ENCODE peak calls at places on chromosomes 1 and 21, in eight cellular contexts. C, I, Z, G, J, K, E and L are unnamed samples.

GRCh38 chr1:61244114-61244513 is 161.8 kb downstream of the NFIA start:
- DNase-seq in I (no peak), J (no peak), K (no peak), G (no peak), C (peak), E (no peak), Z (peak), L (no peak)

GRCh38 chr1:203082571-203083462 is 3.0 kb downstream of the MYOG start:
- DNase-seq in C (no peak), K (no peak), G (no peak), I (no peak), J (peak), E (no peak), Z (no peak), L (no peak)

GRCh38 chr1:230851291-230851691 is 17.0 kb downstream of the C1orf198 start:
- DNase-seq in C (no peak), I (no peak), E (no peak), J (peak), K (no peak), Z (peak), G (no peak), L (no peak)

GRCh38 chr1:200184196-200184595 is 156.7 kb downstream of the NR5A2 start:
- DNase-seq in J (no peak), E (no peak), K (peak), Z (peak), I (no peak), G (no peak), C (peak), L (peak)

GRCh38 chr1:223558512-223558911 is 107.0 kb downstream of the CAPN8 start:
- DNase-seq in E (no peak), K (no peak), I (no peak), Z (no peak), C (no peak), J (no peak), G (no peak), L (no peak)

GRCh38 chr1:187006896-187007295 is 178.1 kb downstream of the PLA2G4A start:
- DNase-seq in C (no peak), K (no peak), E (no peak), J (no peak), I (no peak), Z (no peak), G (no peak), L (no peak)

GRCh38 chr1:166908942-166909341 is 32.9 kb upstream of the TADA1 start:
- DNase-seq in Z (peak), C (no peak), I (no peak), G (no peak), J (no peak), E (no peak), K (no peak), L (no peak)

GRCh38 chr1:67816506-67816905 is 16.8 kb downstream of the GNG12 start:
- DNase-seq in K (no peak), Z (no peak), C (no peak), G (no peak), I (no peak), J (no peak), E (peak), L (no peak)

GRCh38 chr1:26959722-26960624 is at the start of gene KDF1:
- DNase-seq in I (no peak), Z (no peak), C (peak), K (peak), E (peak), G (no peak), J (peak), L (peak)

GRCh38 chr1:18072066-18072465 is 35.5 kb upstream of the IGSF21 start:
- DNase-seq in E (no peak), G (no peak), I (no peak), J (no peak), C (no peak), Z (no peak), K (no peak), L (no peak)

GRCh38 chr1:36530261-36530660 is 47.5 kb upstream of the CSF3R start:
- DNase-seq in Z (no peak), I (no peak), G (no peak), E (no peak), J (no peak), K (no peak), C (no peak), L (peak)

GRCh38 chr1:224082146-224082545 is 31.8 kb upstream of the FBXO28 start:
- DNase-seq in I (no peak), C (no peak), E (no peak), Z (peak), G (no peak), J (no peak), K (no peak), L (no peak)

GRCh38 chr1:171254859-171255258 is 6.6 kb downstream of the FMO1 start:
- DNase-seq in K (no peak), I (no peak), Z (peak), C (no peak), G (no peak), E (no peak), J (no peak), L (no peak)

GRCh38 chr1:91427741-91428140 is 23.1 kb upstream of the HFM1 start:
- DNase-seq in C (no peak), J (no peak), Z (no peak), E (no peak), K (no peak), G (no peak), I (no peak), L (no peak)

GRCh38 chr21:42135386-42136040 is 64.4 kb downstream of the UMODL1 start:
- DNase-seq in K (no peak), C (no peak), Z (no peak), I (no peak), E (no peak), J (no peak), G (no peak), L (no peak)

GRCh38 chr1:2408859-2409276 is 3.5 kb downstream of the PEX10 start:
- DNase-seq in C (no peak), Z (no peak), G (no peak), I (no peak), J (no peak), K (no peak), E (no peak), L (no peak)

GRCh38 chr1:161848676-161849075 is 82.6 kb downstream of the ATF6 start:
- DNase-seq in G (no peak), K (no peak), E (no peak), I (no peak), J (no peak), C (no peak), Z (no peak), L (no peak)

GRCh38 chr1:160925652-160926241 is 28.9 kb downstream of the ITLN2 start:
- DNase-seq in Z (peak), I (no peak), J (no peak), C (no peak), E (no peak), G (no peak), K (no peak), L (no peak)

GRCh38 chr1:214857716-214858115 is 224.8 kb upstream of the KCNK2 start:
- DNase-seq in C (no peak), J (no peak), E (no peak), I (no peak), G (no peak), Z (no peak), K (no peak), L (no peak)

GRCh38 chr1:5367306-5367705 is 624.9 kb downstream of the NPHP4 start:
- DNase-seq in J (no peak), G (no peak), K (no peak), I (no peak), C (no peak), E (no peak), Z (no peak), L (no peak)

GRCh38 chr1:207401578-207401977 is 52.5 kb upstream of the CR2 start:
- DNase-seq in K (no peak), Z (no peak), C (no peak), E (no peak), J (no peak), I (no peak), G (no peak), L (no peak)
- TF ChIP-seq CTCF in K (no peak), Z (no peak), C (no peak), E (no peak), J (no peak), I (no peak), G (no peak), L (no peak)

DNA sequence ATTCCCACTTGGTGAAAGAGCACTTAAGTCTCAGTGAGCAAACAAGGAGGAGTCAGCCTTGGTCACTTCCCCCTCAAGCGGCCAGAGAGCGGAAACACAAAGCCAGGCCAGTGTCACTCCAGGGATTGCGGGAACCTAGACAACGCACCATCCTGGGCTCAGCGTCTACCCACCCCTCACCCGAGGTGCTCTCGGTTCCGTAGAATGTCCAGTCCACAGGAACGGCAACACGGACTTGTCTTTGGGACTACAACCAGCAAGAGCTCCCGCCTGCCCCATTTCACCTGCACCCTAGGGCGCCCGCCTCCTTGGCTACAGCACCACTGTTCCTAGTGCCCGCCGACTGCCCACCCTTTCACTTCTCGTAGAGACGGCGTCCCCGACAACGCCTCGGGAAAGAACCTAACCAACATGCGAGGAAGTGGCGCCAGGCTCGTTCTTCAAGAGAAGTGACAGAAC is 511 bp downstream of the GDAP2 start:
- DNase-seq in J (no peak), Z (peak), C (peak), G (peak), E (peak), I (peak), K (peak), L (peak)
- TF ChIP-seq CTCF in J (no peak), Z (peak), C (no peak), G (no peak), E (no peak), I (no peak), K (no peak), L (no peak)

DNA sequence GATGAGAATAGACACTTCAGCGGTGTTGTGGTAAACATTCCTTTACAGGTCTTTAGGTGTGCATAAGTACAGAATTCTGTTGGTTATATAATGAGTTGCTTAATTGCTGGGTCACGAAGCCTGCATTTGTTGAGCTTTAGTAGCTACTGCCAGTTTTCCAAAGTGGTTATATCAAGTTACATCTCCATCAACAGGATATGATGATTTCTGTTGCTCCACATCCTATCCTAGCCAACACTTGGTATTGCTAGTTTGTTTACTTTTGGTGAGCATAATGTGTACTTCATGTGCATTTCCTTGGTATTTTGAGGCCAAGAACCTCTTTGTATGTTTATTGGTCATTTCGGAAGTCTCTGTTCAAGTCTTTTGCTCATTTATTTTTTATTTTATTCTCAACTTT is 64.3 kb upstream of the CYYR1 start:
- DNase-seq in Z (no peak), J (no peak), E (no peak), I (no peak), C (no peak), K (no peak), G (no peak), L (no peak)
- TF ChIP-seq CTCF in Z (no peak), J (no peak), E (no peak), I (no peak), C (no peak), K (no peak), G (no peak), L (no peak)

DNA sequence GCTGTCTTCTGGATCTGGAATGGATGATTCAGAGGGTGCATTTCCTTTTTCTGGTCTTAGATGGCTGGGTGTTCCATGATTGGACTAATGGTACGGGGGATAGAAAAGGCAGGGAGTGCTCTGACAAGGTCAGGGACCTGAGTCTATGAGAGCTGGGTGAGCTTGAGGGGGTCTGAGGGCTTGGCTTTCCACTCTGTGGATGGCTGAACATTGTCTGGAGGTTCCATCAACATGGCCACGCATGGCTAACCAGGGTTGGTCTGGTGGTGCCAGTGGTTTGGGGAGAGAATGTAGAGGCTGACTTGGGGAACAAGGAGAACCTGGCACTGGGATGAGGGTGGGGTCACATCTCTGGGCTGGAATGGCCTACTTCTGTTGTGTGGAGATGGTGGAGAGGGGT is 41.5 kb upstream of the TSPAN2 start:
- DNase-seq in E (no peak), Z (no peak), J (no peak), K (no peak), I (no peak), G (no peak), C (no peak), L (no peak)
- TF ChIP-seq CTCF in E (no peak), Z (no peak), J (no peak), K (no peak), I (no peak), G (no peak), C (no peak), L (no peak)